ENCODE peak calls at places on chromosomes 3 and 15, in ten cellular contexts. A is heart left ventricle, Z is fibroblast of lung, R is endodermal cell, I is psoas muscle, Q is foreskin fibroblast, Y is heart right ventricle, M is stomach, X is fibroblast of the aortic adventitia, C is OCI-LY7. L is an unnamed sample.

GRCh38 chr15:58114812-58115211 is 23.4 kb upstream of the AQP9 start:
- DNase-seq in C (no peak), A (no peak), X (no peak), I (no peak), Z (no peak), R (no peak), Q (peak), Y (no peak), M (no peak), L (no peak)

GRCh38 chr3:132980102-132980501 is 58.1 kb upstream of the TMEM108 start:
- DNase-seq in Q (no peak), M (no peak), C (no peak), I (no peak), X (no peak), R (no peak), Y (no peak), Z (no peak), A (no peak), L (no peak)

GRCh38 chr15:34709866-34710265 is 44.9 kb downstream of the GJD2 start:
- DNase-seq in Q (peak), Z (peak), A (no peak), Y (no peak), X (peak), M (no peak), R (no peak), C (no peak), I (no peak), L (peak)

GRCh38 chr3:45381168-45381852 is 7.1 kb upstream of the LARS2 start:
- DNase-seq in X (no peak), M (no peak), R (no peak), Z (no peak), Y (peak), I (no peak), A (no peak), Q (no peak), C (no peak), L (no peak)

GRCh38 chr3:38655708-38656300 is 6.3 kb upstream of the SCN5A start:
- DNase-seq in Q (peak), X (peak), R (peak), C (peak), Z (peak), M (no peak), I (no peak), A (no peak), Y (no peak), L (peak)

GRCh38 chr15:85786778-85787114 is 8.0 kb downstream of the KLHL25 start:
- DNase-seq in C (no peak), X (no peak), Z (no peak), Y (no peak), R (no peak), Q (no peak), I (no peak), A (no peak), M (no peak), L (no peak)

GRCh38 chr15:65828566-65828965 is 36.5 kb upstream of the DENND4A start:
- DNase-seq in Y (no peak), A (no peak), Z (no peak), X (no peak), R (no peak), I (no peak), Q (no peak), M (no peak), C (no peak), L (no peak)

GRCh38 chr15:37038716-37039106 is 61.6 kb downstream of the MEIS2 start:
- DNase-seq in Z (no peak), C (no peak), M (no peak), A (no peak), I (no peak), X (no peak), Y (no peak), R (no peak), Q (peak), L (no peak)

GRCh38 chr15:43511012-43511885 is 6.2 kb upstream of the MAP1A start:
- DNase-seq in Q (peak), A (no peak), M (no peak), R (peak), Z (no peak), I (no peak), C (peak), Y (peak), X (peak), L (no peak)

GRCh38 chr15:47551079-47551478 is 166.2 kb upstream of the SEMA6D start:
- DNase-seq in A (no peak), I (no peak), Q (no peak), R (peak), M (no peak), Y (no peak), X (no peak), Z (no peak), C (no peak), L (no peak)

GRCh38 chr3:52223449-52224408 is 1.7 kb downstream of the TLR9 start:
- DNase-seq in Z (no peak), Y (peak), Q (no peak), R (no peak), I (no peak), M (no peak), X (no peak), C (no peak), A (no peak), L (no peak)

GRCh38 chr3:158489181-158489580 is 81.8 kb upstream of the MLF1 start:
- DNase-seq in A (no peak), X (no peak), Q (no peak), R (no peak), M (no peak), I (no peak), Y (no peak), Z (no peak), C (no peak), L (no peak)
- H3K4me3 ChIP-seq in A (no peak), X (no peak), Q (no peak), R (no peak), M (no peak), I (no peak), Y (no peak), Z (no peak), C (no peak), L (no peak)

GRCh38 chr3:50195501-50196252 is 4.3 kb downstream of the GNAT1 start:
- DNase-seq in X (no peak), R (no peak), A (no peak), Z (no peak), Q (no peak), I (no peak), Y (no peak), M (no peak), C (no peak), L (no peak)

GRCh38 chr3:50193286-50193685 is 1.9 kb downstream of the GNAT1 start:
- DNase-seq in C (no peak), Z (no peak), A (no peak), Y (no peak), I (no peak), M (no peak), R (no peak), X (no peak), Q (no peak), L (no peak)

GRCh38 chr3:50193746-50194127 is 2.3 kb downstream of the GNAT1 start:
- DNase-seq in Y (no peak), I (no peak), A (no peak), R (no peak), C (no peak), M (no peak), Q (no peak), Z (no peak), X (no peak), L (no peak)

GRCh38 chr3:50194903-50195500 is 3.6 kb downstream of the GNAT1 start:
- DNase-seq in Q (peak), C (peak), M (no peak), R (peak), Y (no peak), I (no peak), Z (no peak), X (no peak), A (no peak), L (no peak)

DNA sequence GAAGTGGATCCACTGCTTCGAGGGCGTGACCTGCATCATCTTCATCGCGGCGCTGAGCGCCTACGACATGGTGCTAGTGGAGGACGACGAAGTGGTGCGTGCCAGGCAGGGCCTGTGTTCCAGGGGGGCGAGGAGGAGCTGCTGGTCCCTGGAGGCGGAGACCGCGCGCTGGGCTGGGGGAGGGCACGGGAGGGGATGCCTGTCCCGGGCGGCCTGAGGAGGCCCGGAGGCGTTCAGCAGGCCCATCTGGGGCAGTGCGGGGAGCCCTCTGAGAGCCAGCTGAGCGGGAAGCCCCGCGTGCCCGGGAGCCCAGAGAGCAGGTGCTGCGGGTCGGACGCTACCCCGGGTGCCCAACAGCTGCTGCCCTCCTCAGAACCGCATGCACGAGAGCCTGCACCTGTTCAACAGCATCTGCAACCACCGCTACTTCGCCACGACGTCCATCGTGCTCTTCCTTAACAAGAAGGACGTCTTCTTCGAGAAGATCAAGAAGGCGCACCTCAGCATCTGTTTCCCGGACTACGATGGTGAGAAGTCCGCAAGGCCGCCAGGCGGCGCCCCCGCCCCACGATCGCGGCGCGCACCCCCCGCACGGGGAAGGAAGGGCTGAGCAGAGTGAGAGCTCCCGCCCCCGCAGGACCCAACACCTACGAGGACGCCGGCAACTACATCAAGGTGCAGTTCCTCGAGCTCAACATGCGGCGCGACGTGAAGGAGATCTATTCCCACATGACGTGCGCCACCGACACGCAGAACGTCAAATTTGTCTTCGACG is 2.9 kb downstream of the GNAT1 start:
- DNase-seq in R (peak), C (peak), I (peak), Y (peak), A (peak), Q (peak), M (peak), Z (peak), X (peak), L (peak)
- TF ChIP-seq CTCF in R (peak), C (peak), I (peak), Y (peak), A (peak), Q (peak), M (peak), Z (peak), X (peak), L (peak)

DNA sequence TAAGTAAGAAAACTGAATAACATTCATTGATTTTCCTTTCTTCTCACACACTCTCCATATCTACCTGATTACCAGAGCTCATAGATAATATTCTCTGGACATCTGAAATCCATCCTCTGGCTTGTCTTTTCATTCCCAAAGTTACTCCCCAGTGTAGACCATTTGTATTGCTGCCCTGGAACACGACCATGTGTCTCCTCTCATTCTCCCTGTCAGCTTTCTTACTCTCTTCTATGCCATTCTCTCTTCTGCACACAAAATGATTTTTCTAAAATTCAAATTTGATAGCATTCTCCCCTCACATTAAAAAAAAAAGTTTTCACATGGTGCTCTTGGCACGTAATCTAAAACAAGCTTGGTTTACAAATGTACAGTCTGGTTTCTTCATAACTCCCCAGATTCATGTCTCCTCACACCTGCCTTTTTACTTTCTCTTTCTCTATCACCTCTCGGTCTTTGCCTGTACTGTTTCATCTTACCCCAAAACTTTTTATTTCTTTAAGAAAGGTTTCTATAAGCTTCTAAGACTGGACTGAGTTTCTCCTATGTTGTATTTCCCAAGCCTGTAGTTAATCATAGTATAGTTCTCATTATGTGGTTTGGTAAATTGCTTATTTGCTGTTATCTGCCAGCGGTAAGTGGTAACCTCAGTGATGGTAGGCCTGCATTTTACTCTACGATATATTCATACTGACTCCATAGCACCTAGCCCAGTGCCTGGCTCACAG is 31.2 kb downstream of the BCHE start:
- DNase-seq in Z (peak), A (no peak), C (no peak), R (no peak), I (no peak), M (no peak), X (no peak), Y (no peak), Q (no peak), L (peak)
- H3K4me3 ChIP-seq in Z (peak), A (no peak), C (no peak), R (no peak), I (peak), M (no peak), X (no peak), Y (no peak), Q (no peak), L (no peak)

GRCh38 chr3:194928831-194929594 is 243.3 kb downstream of the FAM43A start:
- DNase-seq in Z (no peak), M (no peak), I (no peak), Y (no peak), R (peak), C (no peak), A (no peak), Q (no peak), X (peak), L (no peak)
- TF ChIP-seq CTCF in Z (peak), M (peak), I (peak), Y (peak), R (peak), C (no peak), A (peak), Q (peak), X (peak), L (peak)

GRCh38 chr15:89775815-89776214 is 317 bp upstream of the MESP2 start:
- DNase-seq in M (no peak), Z (no peak), I (no peak), Q (no peak), Y (no peak), X (no peak), A (no peak), C (no peak), R (peak), L (no peak)
- H3K4me3 ChIP-seq in M (peak), Z (no peak), I (peak), Q (peak), Y (peak), X (peak), A (peak), C (no peak), R (no peak), L (peak)

L was measured in fibroblast of villous mesenchyme.